ENCODE peak calls at places on chromosomes 2 and 18, in six cellular contexts. Y, R, N, X, I and J are unnamed samples.

GRCh38 chr2:10541081-10541480 is 93.0 kb upstream of the ODC1 start:
- DNase-seq in Y (no peak), R (no peak), N (no peak), X (no peak), I (peak), J (no peak)

GRCh38 chr18:36809590-36810381 is 19.0 kb downstream of the TPGS2 start:
- DNase-seq in Y (no peak), R (peak), N (peak), X (peak), I (no peak), J (peak)

GRCh38 chr2:179850188-179850587 is 11.2 kb downstream of the ZNF385B start:
- DNase-seq in Y (no peak), R (no peak), N (no peak), X (no peak), I (no peak), J (no peak)

GRCh38 chr18:50775207-50775606 is 44.6 kb downstream of the MRO start:
- DNase-seq in Y (no peak), R (no peak), N (no peak), X (no peak), I (no peak), J (no peak)

GRCh38 chr18:77004555-77005380 is 127.8 kb downstream of the MBP start:
- DNase-seq in Y (no peak), R (no peak), N (no peak), X (peak), I (no peak), J (peak)

GRCh38 chr2:232955856-232956255 is 57.2 kb downstream of the NGEF start:
- DNase-seq in Y (no peak), R (no peak), N (no peak), X (no peak), I (no peak), J (peak)

GRCh38 chr2:227428731-227429285 is 41.1 kb upstream of the SCYGR1 start:
- DNase-seq in Y (no peak), R (no peak), N (no peak), X (no peak), I (no peak), J (no peak)

GRCh38 chr18:35153609-35154273 is 87.1 kb upstream of the ZNF397 start:
- DNase-seq in Y (no peak), R (no peak), N (no peak), X (peak), I (no peak), J (peak)

GRCh38 chr2:152820048-152820447 is 101.6 kb downstream of the ARL6IP6 start:
- DNase-seq in Y (no peak), R (no peak), N (no peak), X (no peak), I (no peak), J (no peak)

GRCh38 chr2:179898873-179899272 is 37.5 kb upstream of the ZNF385B start:
- DNase-seq in Y (no peak), R (peak), N (peak), X (peak), I (no peak), J (no peak)

GRCh38 chr2:104654813-104655212 is 199.1 kb upstream of the POU3F3 start:
- DNase-seq in Y (no peak), R (no peak), N (no peak), X (no peak), I (peak), J (no peak)

GRCh38 chr18:50439460-50440015 is 64.7 kb downstream of the SKA1 start:
- DNase-seq in Y (no peak), R (no peak), N (no peak), X (no peak), I (no peak), J (no peak)